ENCODE peak calls at places on chromosomes 2 and 18, in seven cellular contexts. T, U, V, N, Z, W and H are unnamed samples.

GRCh38 chr2:241901500-241902351 is 32.2 kb downstream of the RTP5 start:
- DNase-seq in T (no peak), U (no peak), V (no peak), N (no peak), Z (peak; percentile 77), W (no peak), H (no peak)

GRCh38 chr2:239268082-239268481 is 132.7 kb downstream of the HDAC4 start:
- DNase-seq in T (peak; percentile 83), U (no peak), V (no peak), N (no peak), Z (no peak), W (no peak), H (no peak)

GRCh38 chr2:217887841-217888665 is 114.7 kb downstream of the TNS1 start:
- DNase-seq in T (no peak), U (no peak), V (no peak), N (no peak), Z (no peak), W (peak; percentile 21), H (no peak)

GRCh38 chr2:68901199-68901515 is 30.0 kb upstream of the BMP10 start:
- DNase-seq in T (no peak), U (no peak), V (peak; percentile 20), N (no peak), Z (peak; percentile 73), W (peak; percentile 42), H (no peak)

GRCh38 chr18:2302628-2303516 is 268.4 kb downstream of the METTL4 start:
- DNase-seq in T (no peak), U (peak; percentile 14), V (no peak), N (no peak), Z (no peak), W (no peak), H (no peak)

GRCh38 chr2:201964631-201965206 is 68.9 kb upstream of the FZD7 start:
- DNase-seq in T (no peak), U (no peak), V (no peak), N (no peak), Z (no peak), W (no peak), H (no peak)

GRCh38 chr18:48002933-48003365 is 72.5 kb upstream of the SMAD2 start:
- DNase-seq in T (peak; percentile 67), U (no peak), V (no peak), N (no peak), Z (no peak), W (peak; percentile 7), H (no peak)

GRCh38 chr18:79786781-79787526 is 10.8 kb upstream of the KCNG2 start:
- DNase-seq in T (no peak), U (peak; percentile 14), V (no peak), N (no peak), Z (no peak), W (peak; percentile 66), H (no peak)

GRCh38 chr2:27980242-27980641 is 89.7 kb downstream of the BABAM2 start:
- DNase-seq in T (no peak), U (no peak), V (no peak), N (no peak), Z (no peak), W (no peak), H (no peak)

GRCh38 chr2:60836491-60836890 is 44.9 kb upstream of the REL start:
- DNase-seq in T (no peak), U (no peak), V (no peak), N (no peak), Z (no peak), W (no peak), H (no peak)

GRCh38 chr2:173323371-173323770 is 31.3 kb upstream of the CDCA7 start:
- DNase-seq in T (no peak), U (no peak), V (no peak), N (no peak), Z (no peak), W (no peak), H (no peak)

GRCh38 chr2:144162652-144163051 is 357.3 kb downstream of the ZEB2 start:
- DNase-seq in T (peak; percentile 25), U (no peak), V (peak; percentile 65), N (peak; percentile 21), Z (peak; percentile 77), W (no peak), H (peak; percentile 10)

GRCh38 chr2:70340921-70341765 is 39.3 kb upstream of the FAM136A start:
- DNase-seq in T (peak; percentile 35), U (no peak), V (peak; percentile 53), N (peak; percentile 60), Z (peak; percentile 88), W (peak; percentile 26), H (peak; percentile 64)

GRCh38 chr2:215022418-215022817 is 116.0 kb downstream of the ABCA12 start:
- DNase-seq in T (no peak), U (no peak), V (no peak), N (no peak), Z (peak; percentile 9), W (peak; percentile 3), H (no peak)

GRCh38 chr2:234121999-234122398 is 71.5 kb downstream of the SPP2 start:
- DNase-seq in T (no peak), U (no peak), V (no peak), N (no peak), Z (no peak), W (no peak), H (no peak)

GRCh38 chr2:29223851-29224692 is 108.9 kb downstream of the CLIP4 start:
- DNase-seq in T (peak; percentile 26), U (no peak), V (no peak), N (no peak), Z (no peak), W (peak; percentile 55), H (no peak)

GRCh38 chr2:18829331-18829902 is 240.0 kb upstream of the NT5C1B start:
- DNase-seq in T (no peak), U (peak; percentile 34), V (no peak), N (no peak), Z (no peak), W (peak; percentile 59), H (no peak)

GRCh38 chr2:200761168-200761715 is 50.5 kb upstream of the BZW1 start:
- DNase-seq in T (no peak), U (no peak), V (no peak), N (no peak), Z (no peak), W (peak; percentile 58), H (no peak)

GRCh38 chr18:24987933-24988840 is 363.8 kb downstream of the ZNF521 start:
- DNase-seq in T (no peak), U (no peak), V (no peak), N (no peak), Z (no peak), W (no peak), H (no peak)

GRCh38 chr2:187302146-187302545 is 145.9 kb downstream of the CALCRL start:
- DNase-seq in T (no peak), U (no peak), V (no peak), N (no peak), Z (no peak), W (peak; percentile 10), H (no peak)
- TF ChIP-seq CTCF in T (no peak), U (no peak), V (no peak), N (no peak), Z (no peak), W (no peak), H (no peak)

DNA sequence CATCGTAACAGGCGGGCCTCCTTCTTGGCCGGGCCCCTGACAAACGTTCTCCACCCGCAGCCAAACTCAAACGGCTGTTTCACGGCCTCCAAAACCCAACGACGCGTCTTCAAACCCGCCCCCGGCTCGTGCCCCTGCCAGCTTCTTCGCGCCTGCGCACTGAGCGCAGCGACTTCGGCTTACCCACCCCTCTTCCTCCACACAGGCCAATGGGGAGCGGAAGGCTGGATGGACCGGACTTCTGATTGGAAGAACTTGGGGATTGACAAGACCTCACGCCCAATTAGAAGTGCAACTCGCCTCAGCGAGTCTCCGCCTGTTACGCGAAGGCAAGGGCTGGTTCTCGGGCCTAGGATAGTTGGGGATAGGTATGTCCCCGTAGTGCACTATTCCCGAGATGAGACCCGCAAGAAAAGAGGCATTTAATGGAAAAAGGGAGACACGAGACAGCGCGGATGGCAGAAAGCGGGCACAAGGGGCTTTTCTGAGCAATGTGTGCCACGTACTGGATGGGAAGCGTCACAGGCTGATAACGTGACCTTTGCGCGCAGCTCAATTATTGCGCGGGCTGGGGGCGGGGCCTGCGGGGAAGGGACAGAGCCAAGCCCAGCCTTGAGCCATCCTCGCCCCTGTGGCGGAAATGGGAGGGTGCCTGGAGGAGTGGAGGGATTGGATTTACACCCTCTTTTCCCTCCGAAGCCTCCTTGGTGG is at the start of gene LAPTM4A:
- DNase-seq in T (peak; percentile 98), U (peak; percentile 100), V (peak; percentile 99), N (peak; percentile 97), Z (peak; percentile 100), W (peak; percentile 100), H (peak; percentile 94)
- TF ChIP-seq CTCF in T (no peak), U (peak; percentile 13), V (no peak), N (no peak), Z (no peak), W (no peak), H (no peak)

DNA sequence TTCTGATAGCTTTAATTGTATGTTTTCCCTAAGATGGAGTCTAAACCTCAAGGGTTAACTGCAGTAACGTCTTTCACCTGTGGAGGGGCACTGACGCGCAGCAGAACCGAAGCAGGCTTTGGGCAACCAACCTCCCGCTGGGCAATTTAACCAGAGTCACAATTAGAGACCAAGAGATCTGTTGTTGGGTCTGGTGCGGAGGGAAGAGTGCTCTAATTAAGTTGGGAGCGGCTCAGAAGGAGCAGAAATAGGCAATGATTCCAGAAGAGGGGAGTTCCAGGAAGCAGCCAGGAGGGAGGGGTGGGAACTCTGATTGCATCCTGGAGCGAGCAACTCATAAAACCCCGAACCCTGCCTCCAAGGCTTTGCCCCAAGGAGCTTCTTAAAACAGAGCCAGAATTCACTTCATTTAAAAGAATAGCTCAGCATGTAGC is 245.8 kb downstream of the PAX3 start:
- DNase-seq in T (peak; percentile 9), U (no peak), V (no peak), N (no peak), Z (peak; percentile 92), W (no peak), H (no peak)
- TF ChIP-seq CTCF in T (peak; percentile 25), U (no peak), V (peak; percentile 38), N (no peak), Z (peak; percentile 43), W (no peak), H (no peak)

DNA sequence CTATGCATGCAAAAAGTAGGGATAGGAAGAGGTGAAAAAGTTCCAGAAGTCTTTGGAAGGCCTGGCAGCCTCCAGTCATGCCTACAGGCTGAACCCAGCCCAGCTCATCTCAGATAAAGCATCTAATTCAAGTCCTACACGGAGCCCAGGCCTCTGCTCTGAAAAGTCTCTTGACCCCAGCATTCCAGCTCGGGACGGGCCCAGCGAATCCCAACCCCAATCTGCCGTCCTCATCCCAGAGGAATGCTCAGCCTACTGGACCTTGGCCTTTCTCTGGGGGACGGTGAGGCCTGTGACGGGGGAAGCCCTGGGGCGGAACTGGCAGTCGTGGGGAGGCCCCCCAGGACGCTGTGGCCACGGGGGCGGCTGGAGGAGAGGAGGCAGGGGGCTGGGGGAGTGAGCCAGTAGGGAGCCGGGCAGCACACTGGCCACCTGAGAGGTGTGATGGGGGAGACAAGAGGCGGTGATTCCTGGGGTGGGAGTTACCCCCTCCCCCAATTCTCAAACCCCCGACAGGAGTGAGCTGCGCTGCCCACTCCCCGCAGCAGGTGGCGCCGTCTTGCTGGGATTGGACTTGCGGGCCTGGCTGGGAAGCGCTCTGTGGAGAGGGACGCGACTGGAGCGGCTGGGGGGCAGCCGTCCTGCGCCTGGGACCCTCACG is 182.4 kb upstream of the HAAO start:
- DNase-seq in T (peak; percentile 79), U (no peak), V (peak; percentile 43), N (peak; percentile 63), Z (peak; percentile 86), W (peak; percentile 63), H (peak; percentile 53)
- TF ChIP-seq CTCF in T (peak; percentile 94), U (peak; percentile 99), V (peak; percentile 78), N (peak; percentile 85), Z (peak; percentile 94), W (peak; percentile 88), H (peak; percentile 89)

GRCh38 chr2:20642026-20642971 is 8.6 kb downstream of the HS1BP3 start:
- DNase-seq in T (peak; percentile 82), U (no peak), V (peak; percentile 66), N (peak; percentile 91), Z (peak; percentile 82), W (peak; percentile 57), H (peak; percentile 89)
- TF ChIP-seq CTCF in T (peak; percentile 87), U (peak; percentile 95), V (peak; percentile 90), N (peak; percentile 84), Z (peak; percentile 97), W (peak; percentile 96), H (peak; percentile 81)